ENCODE peak calls at places on chromosomes 1 and 21, in four cellular contexts. F is NCI-H345, H is GM12864, G is GM12865. P is an unnamed sample.

GRCh38 chr1:30740952-30741894 is 16.4 kb downstream of the LAPTM5 start:
- DNase-seq in F (no peak), H (no peak), G (no peak), P (no peak)

GRCh38 chr21:44364151-44365053 is 11.0 kb downstream of the TRPM2 start:
- DNase-seq in F (no peak), H (no peak), G (no peak), P (no peak)

GRCh38 chr21:45451771-45452182 is 46.8 kb downstream of the COL18A1 start:
- DNase-seq in H (no peak), F (no peak), G (no peak), P (no peak)

GRCh38 chr1:116067564-116067887 is 43.7 kb upstream of the MAB21L3 start:
- DNase-seq in F (no peak), G (no peak), H (no peak), P (no peak)

GRCh38 chr1:212915245-212916091 is 34.9 kb upstream of the VASH2 start:
- DNase-seq in F (peak), G (no peak), H (no peak), P (peak)

GRCh38 chr21:42830456-42831455 is 48.6 kb downstream of the WDR4 start:
- DNase-seq in F (peak), H (no peak), G (no peak), P (peak)

GRCh38 chr1:205974712-205975111 is 28.5 kb downstream of the RAB7B start:
- DNase-seq in F (no peak), H (no peak), G (no peak), P (no peak)

GRCh38 chr1:198696211-198696610 is 57.4 kb downstream of the PTPRC start:
- DNase-seq in G (no peak), F (no peak), H (no peak), P (no peak)

GRCh38 chr1:219161371-219161975 is 12.2 kb upstream of the LYPLAL1 start:
- DNase-seq in F (no peak), H (no peak), G (no peak), P (no peak)

P was measured in AML-193.